ENCODE peak calls at places on chromosomes 3 and 15, in five cellular contexts. I is A549, F is left lung, E is H9, H is uterus. B is an unnamed sample.

GRCh38 chr3:133209871-133210550 is 171.8 kb downstream of the TMEM108 start:
- DNase-seq in I (no peak), F (no peak), E (no peak), H (no peak), B (no peak)

GRCh38 chr15:62940755-62941361 is 101.7 kb upstream of the TPM1 start:
- DNase-seq in I (peak; percentile 75), F (no peak), E (no peak), H (peak; percentile 78), B (no peak)

GRCh38 chr3:52205727-52206372 is 7.9 kb downstream of the ALAS1 start:
- DNase-seq in I (no peak), F (peak; percentile 34), E (no peak), H (no peak), B (no peak)

GRCh38 chr3:109184726-109185125 is 48.2 kb downstream of the C3orf85 start:
- DNase-seq in I (no peak), F (no peak), E (no peak), H (no peak), B (no peak)

GRCh38 chr3:38396239-38396638 is 49.7 kb downstream of the XYLB start:
- DNase-seq in I (no peak), F (no peak), E (no peak), H (no peak), B (no peak)

GRCh38 chr3:117355566-117355965 is 646.0 kb downstream of the TUSC7 start:
- DNase-seq in I (peak; percentile 3), F (no peak), E (peak; percentile 45), H (no peak), B (no peak)

GRCh38 chr3:45906681-45907220 is 20.4 kb downstream of the CCR9 start:
- DNase-seq in I (no peak), F (no peak), E (peak; percentile 57), H (no peak), B (no peak)

GRCh38 chr3:14452676-14453367 is 50.4 kb downstream of the SLC6A6 start:
- DNase-seq in I (peak; percentile 83), F (peak; percentile 67), E (no peak), H (peak; percentile 96), B (no peak)

GRCh38 chr3:136434429-136434828 is 184.3 kb downstream of the PCCB start:
- DNase-seq in I (no peak), F (no peak), E (no peak), H (no peak), B (no peak)

GRCh38 chr15:38796589-38796988 is 232.0 kb upstream of the RASGRP1 start:
- DNase-seq in I (no peak), F (no peak), E (no peak), H (no peak), B (no peak)

GRCh38 chr15:98433302-98433701 is 215.0 kb upstream of the IGF1R start:
- DNase-seq in I (no peak), F (no peak), E (no peak), H (no peak), B (no peak)

GRCh38 chr15:70142322-70143191 is 44.8 kb upstream of the TLE3 start:
- DNase-seq in I (no peak), F (no peak), E (no peak), H (peak; percentile 47), B (no peak)

GRCh38 chr3:197398301-197398878 is 100.0 kb upstream of the DLG1 start:
- DNase-seq in I (no peak), F (no peak), E (no peak), H (no peak), B (no peak)

GRCh38 chr3:155995525-155996370 is 124.6 kb upstream of the KCNAB1 start:
- DNase-seq in I (peak; percentile 57), F (no peak), E (no peak), H (no peak), B (no peak)

GRCh38 chr3:154684440-154684839 is 254.4 kb upstream of the GPR149 start:
- DNase-seq in I (no peak), F (no peak), E (peak; percentile 34), H (no peak), B (no peak)

GRCh38 chr3:55469957-55470526 is 17.1 kb downstream of the WNT5A start:
- DNase-seq in I (no peak), F (peak; percentile 78), E (no peak), H (no peak), B (no peak)

GRCh38 chr15:62142736-62143135 is 22.3 kb downstream of the C2CD4B start:
- DNase-seq in I (no peak), F (no peak), E (no peak), H (no peak), B (no peak)

GRCh38 chr3:53254810-53255359 is 937 bp downstream of the TKT start:
- DNase-seq in I (no peak), F (peak; percentile 92), E (peak; percentile 64), H (peak; percentile 59), B (peak; percentile 23)

GRCh38 chr3:50345586-50345985 is at the start of gene ZMYND10:
- DNase-seq in I (peak; percentile 76), F (peak; percentile 93), E (peak; percentile 87), H (peak; percentile 72), B (peak; percentile 70)

GRCh38 chr15:70853855-70854668 is at the start of gene LARP6:
- DNase-seq in I (peak; percentile 59), F (peak; percentile 80), E (peak; percentile 72), H (peak; percentile 76), B (no peak)

GRCh38 chr3:45915518-45916231 is 27.6 kb upstream of the CXCR6 start:
- DNase-seq in I (peak; percentile 16), F (no peak), E (no peak), H (no peak), B (peak; percentile 40)

GRCh38 chr3:196219194-196219969 is 3.0 kb downstream of the SLC51A start:
- DNase-seq in I (no peak), F (no peak), E (no peak), H (peak; percentile 54), B (peak; percentile 38)

GRCh38 chr3:77320514-77320913 is 280.6 kb downstream of the ROBO2 start:
- DNase-seq in I (no peak), F (no peak), E (no peak), H (no peak), B (no peak)

GRCh38 chr3:49636883-49637609 is 37.1 kb upstream of the APEH start:
- DNase-seq in I (no peak), F (no peak), E (no peak), H (no peak), B (no peak)

GRCh38 chr3:52930748-52931147 is 33.4 kb upstream of the STIMATE start:
- DNase-seq in I (no peak), F (no peak), E (no peak), H (no peak), B (no peak)

GRCh38 chr3:49465269-49466034 is 4.6 kb upstream of the DAG1 start:
- DNase-seq in I (no peak), F (no peak), E (no peak), H (no peak), B (no peak)

GRCh38 chr3:10368512-10368911 is 47.6 kb upstream of the SEC13 start:
- DNase-seq in I (no peak), F (no peak), E (no peak), H (no peak), B (no peak)

DNA sequence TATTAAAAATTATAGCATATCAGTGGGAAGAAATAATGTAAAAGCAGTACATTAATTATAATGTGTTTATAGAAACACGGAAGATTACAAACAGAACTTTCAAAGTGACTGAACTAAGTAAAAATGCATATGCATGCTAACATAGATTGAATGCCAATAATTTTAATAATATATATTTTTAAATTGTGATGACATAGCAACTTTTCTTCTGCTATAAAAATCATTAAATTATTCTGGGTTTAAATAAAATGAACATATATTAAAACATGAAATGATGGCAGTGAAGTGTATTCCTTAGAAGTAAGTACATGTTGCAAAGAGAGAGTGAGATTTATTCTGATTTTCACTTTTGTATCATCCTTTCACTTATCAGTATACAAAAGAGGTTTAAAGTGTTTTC is 128.9 kb downstream of the CHL1 start:
- DNase-seq in I (no peak), F (no peak), E (no peak), H (no peak), B (no peak)
- H3K9me3 ChIP-seq in I (no peaks in the 10 kb centered on the region), F (no peaks in the 10 kb centered on the region), E (no peaks in the 10 kb centered on the region), H (no peaks in the 10 kb centered on the region), B (no peaks in the 10 kb centered on the region)

GRCh38 chr3:193716155-193716554 is 123.1 kb downstream of the OPA1 start:
- DNase-seq in I (no peak), F (no peak), E (no peak), H (no peak), B (no peak)
- H3K9me3 ChIP-seq in I (peaks cover 10% of the 10 kb centered on the region), F (peaks cover 21% of the 10 kb centered on the region), E (peaks cover 24% of the 10 kb centered on the region), H (peaks cover 5% of the 10 kb centered on the region), B (peaks cover 3% of the 10 kb centered on the region)

DNA sequence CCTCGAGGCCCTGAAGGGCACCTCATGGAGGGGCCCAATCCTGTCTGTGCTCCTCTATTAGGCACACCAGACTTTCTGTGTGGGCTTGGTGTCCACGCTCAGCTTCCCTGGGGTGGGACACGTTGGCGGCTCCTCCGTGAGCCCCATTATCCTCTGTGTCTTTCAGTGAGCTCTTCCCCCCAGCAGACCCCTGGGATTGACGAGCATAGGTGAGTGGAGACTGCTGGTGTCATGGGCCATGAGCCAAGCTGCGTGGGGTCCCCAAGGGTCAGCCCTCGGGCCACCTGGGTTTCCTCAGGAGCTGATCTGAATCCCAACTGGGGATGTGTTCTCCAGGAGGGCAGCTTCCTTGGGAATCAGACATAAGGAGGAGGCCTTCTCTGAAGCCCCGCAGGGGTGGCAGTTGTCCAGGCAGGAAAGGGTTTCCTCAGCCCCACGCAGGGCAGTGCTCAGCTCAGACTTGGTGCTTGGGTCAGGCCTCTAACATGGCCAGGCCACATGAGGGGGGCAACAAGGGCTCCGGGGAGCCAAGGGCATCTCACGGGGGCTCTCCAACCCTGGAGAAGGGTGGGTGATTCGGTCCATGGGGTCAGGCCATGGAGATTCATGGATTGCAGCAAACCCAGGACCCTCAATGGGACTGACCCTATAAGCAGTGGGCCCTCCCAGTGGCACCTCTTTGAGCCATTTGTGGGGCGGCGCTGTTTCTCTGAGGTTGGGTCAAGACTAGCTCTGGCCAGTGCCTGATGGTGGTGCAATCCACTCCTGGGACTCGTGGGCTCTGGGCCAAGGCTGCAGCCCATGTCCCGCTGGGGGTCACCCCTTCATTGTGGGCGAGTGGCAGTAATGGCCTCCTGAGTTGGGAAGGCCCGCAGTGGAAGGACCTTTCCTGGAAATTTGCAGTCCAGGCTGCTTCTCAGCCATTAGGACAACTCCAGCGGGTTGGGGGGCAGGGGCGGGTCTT is 222.5 kb downstream of the SNRPN start:
- DNase-seq in I (no peak), F (peak; percentile 56), E (no peak), H (peak; percentile 7), B (no peak)
- H3K9me3 ChIP-seq in I (no peaks in the 10 kb centered on the region), F (peaks cover 100% of the 10 kb centered on the region), E (peaks cover 75% of the 10 kb centered on the region), H (peaks cover 14% of the 10 kb centered on the region), B (no peaks in the 10 kb centered on the region)

GRCh38 chr3:127668906-127669305 is 3.8 kb upstream of the ABTB1 start:
- DNase-seq in I (no peak), F (no peak), E (no peak), H (peak; percentile 10), B (no peak)
- H3K9me3 ChIP-seq in I (no peaks in the 10 kb centered on the region), F (no peaks in the 10 kb centered on the region), E (no peaks in the 10 kb centered on the region), H (no peaks in the 10 kb centered on the region), B (no peaks in the 10 kb centered on the region)